ENCODE peak calls at places on chromosomes 5 and 9, in eight cellular contexts. One of them, this sample, is unnamed.

GRCh38 chr9:124849801-124850200 is 3.5 kb upstream of the WDR38 start:
- DNase-seq in cardiac muscle cell: no peak
- DNase-seq in NCI-H1417 treated with DMSO at 0.1 percent for 48 hours: no peak
- DNase-seq in stromal cell of bone marrow: no peak
- DNase-seq in central memory CD8-positive, alpha-beta T cell: no peak
- DNase-seq in neural crest cell: no peak
- DNase-seq in nucleus accumbens: no peak
- DNase-seq in RWPE1: no peak
- DNase-seq in this sample: peak

GRCh38 chr5:174303437-174304045 is 258.0 kb downstream of the NSG2 start:
- DNase-seq in RWPE1: no peak
- DNase-seq in central memory CD8-positive, alpha-beta T cell: no peak
- DNase-seq in neural crest cell: no peak
- DNase-seq in cardiac muscle cell: no peak
- DNase-seq in nucleus accumbens: no peak
- DNase-seq in NCI-H1417 treated with DMSO at 0.1 percent for 48 hours: no peak
- DNase-seq in stromal cell of bone marrow: no peak
- DNase-seq in this sample: no peak

GRCh38 chr9:10108815-10109214 is 504.0 kb downstream of the PTPRD start:
- DNase-seq in NCI-H1417 treated with DMSO at 0.1 percent for 48 hours: no peak
- DNase-seq in neural crest cell: no peak
- DNase-seq in RWPE1: no peak
- DNase-seq in stromal cell of bone marrow: no peak
- DNase-seq in cardiac muscle cell: peak
- DNase-seq in nucleus accumbens: no peak
- DNase-seq in central memory CD8-positive, alpha-beta T cell: no peak
- DNase-seq in this sample: no peak

GRCh38 chr9:112348257-112348992 is 15.0 kb upstream of the PTBP3 start:
- DNase-seq in central memory CD8-positive, alpha-beta T cell: peak
- DNase-seq in neural crest cell: peak
- DNase-seq in RWPE1: no peak
- DNase-seq in stromal cell of bone marrow: peak
- DNase-seq in nucleus accumbens: peak
- DNase-seq in NCI-H1417 treated with DMSO at 0.1 percent for 48 hours: no peak
- DNase-seq in cardiac muscle cell: peak
- DNase-seq in this sample: peak

GRCh38 chr9:34227445-34227844 is 48.6 kb downstream of the UBAP1 start:
- DNase-seq in nucleus accumbens: no peak
- DNase-seq in central memory CD8-positive, alpha-beta T cell: no peak
- DNase-seq in RWPE1: no peak
- DNase-seq in NCI-H1417 treated with DMSO at 0.1 percent for 48 hours: no peak
- DNase-seq in stromal cell of bone marrow: no peak
- DNase-seq in neural crest cell: no peak
- DNase-seq in cardiac muscle cell: no peak
- DNase-seq in this sample: no peak

GRCh38 chr5:112388010-112388553 is 31.0 kb downstream of the EPB41L4A start:
- DNase-seq in nucleus accumbens: no peak
- DNase-seq in cardiac muscle cell: no peak
- DNase-seq in RWPE1: no peak
- DNase-seq in neural crest cell: no peak
- DNase-seq in central memory CD8-positive, alpha-beta T cell: no peak
- DNase-seq in stromal cell of bone marrow: no peak
- DNase-seq in NCI-H1417 treated with DMSO at 0.1 percent for 48 hours: peak
- DNase-seq in this sample: no peak

GRCh38 chr9:109118802-109119438 is 827 bp downstream of the TMEM245 start:
- DNase-seq in nucleus accumbens: peak
- DNase-seq in neural crest cell: no peak
- DNase-seq in cardiac muscle cell: peak
- DNase-seq in RWPE1: peak
- DNase-seq in NCI-H1417 treated with DMSO at 0.1 percent for 48 hours: no peak
- DNase-seq in stromal cell of bone marrow: no peak
- DNase-seq in central memory CD8-positive, alpha-beta T cell: no peak
- DNase-seq in this sample: peak

GRCh38 chr9:93130861-93131481 is 3.1 kb downstream of the NINJ1 start:
- DNase-seq in cardiac muscle cell: no peak
- DNase-seq in NCI-H1417 treated with DMSO at 0.1 percent for 48 hours: no peak
- DNase-seq in nucleus accumbens: no peak
- DNase-seq in stromal cell of bone marrow: no peak
- DNase-seq in central memory CD8-positive, alpha-beta T cell: no peak
- DNase-seq in RWPE1: no peak
- DNase-seq in neural crest cell: no peak
- DNase-seq in this sample: no peak

GRCh38 chr5:88659529-88660325 is 223.3 kb downstream of the MEF2C start:
- DNase-seq in central memory CD8-positive, alpha-beta T cell: no peak
- DNase-seq in RWPE1: no peak
- DNase-seq in nucleus accumbens: no peak
- DNase-seq in neural crest cell: no peak
- DNase-seq in cardiac muscle cell: no peak
- DNase-seq in NCI-H1417 treated with DMSO at 0.1 percent for 48 hours: no peak
- DNase-seq in stromal cell of bone marrow: no peak
- DNase-seq in this sample: peak

GRCh38 chr5:57684299-57684702 is 201.7 kb upstream of the ACTBL2 start:
- DNase-seq in NCI-H1417 treated with DMSO at 0.1 percent for 48 hours: no peak
- DNase-seq in neural crest cell: no peak
- DNase-seq in RWPE1: no peak
- DNase-seq in cardiac muscle cell: no peak
- DNase-seq in nucleus accumbens: no peak
- DNase-seq in central memory CD8-positive, alpha-beta T cell: no peak
- DNase-seq in stromal cell of bone marrow: no peak
- DNase-seq in this sample: no peak

GRCh38 chr5:125476888-125477585 is 730.6 kb upstream of the ZNF608 start:
- DNase-seq in cardiac muscle cell: no peak
- DNase-seq in central memory CD8-positive, alpha-beta T cell: no peak
- DNase-seq in NCI-H1417 treated with DMSO at 0.1 percent for 48 hours: no peak
- DNase-seq in stromal cell of bone marrow: no peak
- DNase-seq in neural crest cell: no peak
- DNase-seq in RWPE1: peak
- DNase-seq in nucleus accumbens: no peak
- DNase-seq in this sample: no peak

GRCh38 chr5:142309747-142310318 is 15.0 kb downstream of the SPRY4 start:
- DNase-seq in nucleus accumbens: no peak
- DNase-seq in RWPE1: no peak
- DNase-seq in NCI-H1417 treated with DMSO at 0.1 percent for 48 hours: no peak
- DNase-seq in central memory CD8-positive, alpha-beta T cell: no peak
- DNase-seq in cardiac muscle cell: no peak
- DNase-seq in stromal cell of bone marrow: no peak
- DNase-seq in neural crest cell: no peak
- DNase-seq in this sample: no peak

GRCh38 chr9:68507098-68507795 is 33.4 kb downstream of the TMEM252 start:
- DNase-seq in RWPE1: peak
- DNase-seq in nucleus accumbens: no peak
- DNase-seq in central memory CD8-positive, alpha-beta T cell: no peak
- DNase-seq in cardiac muscle cell: peak
- DNase-seq in NCI-H1417 treated with DMSO at 0.1 percent for 48 hours: no peak
- DNase-seq in neural crest cell: no peak
- DNase-seq in stromal cell of bone marrow: peak
- DNase-seq in this sample: peak

GRCh38 chr9:120579139-120579749 is 723 bp downstream of the CDK5RAP2 start:
- DNase-seq in cardiac muscle cell: no peak
- DNase-seq in nucleus accumbens: no peak
- DNase-seq in RWPE1: peak
- DNase-seq in central memory CD8-positive, alpha-beta T cell: no peak
- DNase-seq in NCI-H1417 treated with DMSO at 0.1 percent for 48 hours: no peak
- DNase-seq in stromal cell of bone marrow: no peak
- DNase-seq in neural crest cell: no peak
- DNase-seq in this sample: peak

GRCh38 chr9:126407125-126407870 is 80.7 kb downstream of the MVB12B start:
- DNase-seq in NCI-H1417 treated with DMSO at 0.1 percent for 48 hours: no peak
- DNase-seq in cardiac muscle cell: no peak
- DNase-seq in nucleus accumbens: no peak
- DNase-seq in stromal cell of bone marrow: no peak
- DNase-seq in central memory CD8-positive, alpha-beta T cell: no peak
- DNase-seq in neural crest cell: no peak
- DNase-seq in RWPE1: no peak
- DNase-seq in this sample: no peak

GRCh38 chr5:172769598-172770373 is 1.2 kb downstream of the DUSP1 start:
- DNase-seq in neural crest cell: no peak
- DNase-seq in NCI-H1417 treated with DMSO at 0.1 percent for 48 hours: no peak
- DNase-seq in nucleus accumbens: no peak
- DNase-seq in stromal cell of bone marrow: no peak
- DNase-seq in RWPE1: peak
- DNase-seq in central memory CD8-positive, alpha-beta T cell: peak
- DNase-seq in cardiac muscle cell: peak
- DNase-seq in this sample: peak

This sample was measured in RPMI8226.